ENCODE peak calls at places on chromosomes 6 and 20, in ten cellular contexts. One of them, this sample, is unnamed.

GRCh38 chr20:63381781-63382431 is 20.8 kb upstream of the CHRNA4 start:
- DNase-seq in esophagus muscularis mucosa: no peak
- DNase-seq in astrocyte of the spinal cord: no peak
- DNase-seq in NCI-H748 treated with DMSO at 0.1 percent for 48 hours: no peak
- DNase-seq in GM12865: no peak
- DNase-seq in CD4-positive, CD25-positive, alpha-beta regulatory T cell: no peak
- DNase-seq in memory B cell: peak
- DNase-seq in effector CD4-positive, alpha-beta T cell: peak
- DNase-seq in C1 segment of cervical spinal cord: no peak
- DNase-seq in testis: no peak
- DNase-seq in this sample: peak

GRCh38 chr20:37977786-37978185 is 55.5 kb downstream of the TTI1 start:
- DNase-seq in esophagus muscularis mucosa: no peak
- DNase-seq in astrocyte of the spinal cord: no peak
- DNase-seq in NCI-H748 treated with DMSO at 0.1 percent for 48 hours: no peak
- DNase-seq in GM12865: no peak
- DNase-seq in CD4-positive, CD25-positive, alpha-beta regulatory T cell: no peak
- DNase-seq in memory B cell: no peak
- DNase-seq in effector CD4-positive, alpha-beta T cell: no peak
- DNase-seq in C1 segment of cervical spinal cord: no peak
- DNase-seq in testis: no peak
- DNase-seq in this sample: no peak

GRCh38 chr6:139457482-139457881 is 83.0 kb upstream of the CITED2 start:
- DNase-seq in esophagus muscularis mucosa: no peak
- DNase-seq in astrocyte of the spinal cord: no peak
- DNase-seq in NCI-H748 treated with DMSO at 0.1 percent for 48 hours: no peak
- DNase-seq in GM12865: no peak
- DNase-seq in CD4-positive, CD25-positive, alpha-beta regulatory T cell: no peak
- DNase-seq in memory B cell: no peak
- DNase-seq in effector CD4-positive, alpha-beta T cell: no peak
- DNase-seq in C1 segment of cervical spinal cord: no peak
- DNase-seq in testis: no peak
- DNase-seq in this sample: no peak

GRCh38 chr6:157194643-157195042 is 128.7 kb downstream of the TMEM242 start:
- DNase-seq in esophagus muscularis mucosa: no peak
- DNase-seq in astrocyte of the spinal cord: peak
- DNase-seq in NCI-H748 treated with DMSO at 0.1 percent for 48 hours: no peak
- DNase-seq in GM12865: no peak
- DNase-seq in CD4-positive, CD25-positive, alpha-beta regulatory T cell: no peak
- DNase-seq in memory B cell: no peak
- DNase-seq in effector CD4-positive, alpha-beta T cell: no peak
- DNase-seq in C1 segment of cervical spinal cord: no peak
- DNase-seq in testis: no peak
- DNase-seq in this sample: no peak

GRCh38 chr6:136669299-136669699 is 119.1 kb upstream of the MAP7 start:
- DNase-seq in esophagus muscularis mucosa: no peak
- DNase-seq in astrocyte of the spinal cord: peak
- DNase-seq in NCI-H748 treated with DMSO at 0.1 percent for 48 hours: no peak
- DNase-seq in GM12865: no peak
- DNase-seq in CD4-positive, CD25-positive, alpha-beta regulatory T cell: no peak
- DNase-seq in memory B cell: no peak
- DNase-seq in effector CD4-positive, alpha-beta T cell: no peak
- DNase-seq in C1 segment of cervical spinal cord: no peak
- DNase-seq in testis: no peak
- DNase-seq in this sample: no peak

GRCh38 chr6:40325791-40326190 is 261.4 kb downstream of the LRFN2 start:
- DNase-seq in esophagus muscularis mucosa: no peak
- DNase-seq in astrocyte of the spinal cord: no peak
- DNase-seq in NCI-H748 treated with DMSO at 0.1 percent for 48 hours: no peak
- DNase-seq in GM12865: no peak
- DNase-seq in CD4-positive, CD25-positive, alpha-beta regulatory T cell: no peak
- DNase-seq in memory B cell: no peak
- DNase-seq in effector CD4-positive, alpha-beta T cell: no peak
- DNase-seq in C1 segment of cervical spinal cord: no peak
- DNase-seq in testis: no peak
- DNase-seq in this sample: no peak

GRCh38 chr6:34095136-34095505 is 50.8 kb downstream of the GRM4 start:
- DNase-seq in esophagus muscularis mucosa: no peak
- DNase-seq in astrocyte of the spinal cord: no peak
- DNase-seq in NCI-H748 treated with DMSO at 0.1 percent for 48 hours: no peak
- DNase-seq in GM12865: no peak
- DNase-seq in CD4-positive, CD25-positive, alpha-beta regulatory T cell: no peak
- DNase-seq in memory B cell: no peak
- DNase-seq in effector CD4-positive, alpha-beta T cell: no peak
- DNase-seq in C1 segment of cervical spinal cord: no peak
- DNase-seq in testis: no peak
- DNase-seq in this sample: no peak

GRCh38 chr6:27500177-27500576 is 27.3 kb upstream of the ZNF184 start:
- DNase-seq in esophagus muscularis mucosa: no peak
- DNase-seq in astrocyte of the spinal cord: no peak
- DNase-seq in NCI-H748 treated with DMSO at 0.1 percent for 48 hours: no peak
- DNase-seq in GM12865: no peak
- DNase-seq in CD4-positive, CD25-positive, alpha-beta regulatory T cell: no peak
- DNase-seq in memory B cell: no peak
- DNase-seq in effector CD4-positive, alpha-beta T cell: no peak
- DNase-seq in C1 segment of cervical spinal cord: no peak
- DNase-seq in testis: no peak
- DNase-seq in this sample: no peak

GRCh38 chr6:24848461-24848860 is 49.7 kb upstream of the ARMH2 start:
- DNase-seq in esophagus muscularis mucosa: no peak
- DNase-seq in astrocyte of the spinal cord: no peak
- DNase-seq in NCI-H748 treated with DMSO at 0.1 percent for 48 hours: no peak
- DNase-seq in GM12865: no peak
- DNase-seq in CD4-positive, CD25-positive, alpha-beta regulatory T cell: no peak
- DNase-seq in memory B cell: no peak
- DNase-seq in effector CD4-positive, alpha-beta T cell: no peak
- DNase-seq in C1 segment of cervical spinal cord: no peak
- DNase-seq in testis: no peak
- DNase-seq in this sample: no peak

GRCh38 chr6:167819640-167820039 is 7.1 kb upstream of the AFDN start:
- DNase-seq in esophagus muscularis mucosa: no peak
- DNase-seq in astrocyte of the spinal cord: no peak
- DNase-seq in NCI-H748 treated with DMSO at 0.1 percent for 48 hours: no peak
- DNase-seq in GM12865: no peak
- DNase-seq in CD4-positive, CD25-positive, alpha-beta regulatory T cell: no peak
- DNase-seq in memory B cell: no peak
- DNase-seq in effector CD4-positive, alpha-beta T cell: no peak
- DNase-seq in C1 segment of cervical spinal cord: no peak
- DNase-seq in testis: no peak
- DNase-seq in this sample: no peak

GRCh38 chr6:136527831-136528230 is 22.4 kb downstream of the MAP7 start:
- DNase-seq in esophagus muscularis mucosa: no peak
- DNase-seq in astrocyte of the spinal cord: no peak
- DNase-seq in NCI-H748 treated with DMSO at 0.1 percent for 48 hours: no peak
- DNase-seq in GM12865: no peak
- DNase-seq in CD4-positive, CD25-positive, alpha-beta regulatory T cell: no peak
- DNase-seq in memory B cell: no peak
- DNase-seq in effector CD4-positive, alpha-beta T cell: no peak
- DNase-seq in C1 segment of cervical spinal cord: no peak
- DNase-seq in testis: no peak
- DNase-seq in this sample: no peak

GRCh38 chr6:153214439-153214838 is 83.4 kb upstream of the RGS17 start:
- DNase-seq in esophagus muscularis mucosa: no peak
- DNase-seq in astrocyte of the spinal cord: no peak
- DNase-seq in NCI-H748 treated with DMSO at 0.1 percent for 48 hours: no peak
- DNase-seq in GM12865: no peak
- DNase-seq in CD4-positive, CD25-positive, alpha-beta regulatory T cell: no peak
- DNase-seq in memory B cell: no peak
- DNase-seq in effector CD4-positive, alpha-beta T cell: no peak
- DNase-seq in C1 segment of cervical spinal cord: no peak
- DNase-seq in testis: no peak
- DNase-seq in this sample: no peak

GRCh38 chr20:4684837-4685413 is 36.8 kb upstream of the PRND start:
- DNase-seq in esophagus muscularis mucosa: peak
- DNase-seq in astrocyte of the spinal cord: peak
- DNase-seq in NCI-H748 treated with DMSO at 0.1 percent for 48 hours: no peak
- DNase-seq in GM12865: no peak
- DNase-seq in CD4-positive, CD25-positive, alpha-beta regulatory T cell: no peak
- DNase-seq in memory B cell: no peak
- DNase-seq in effector CD4-positive, alpha-beta T cell: no peak
- DNase-seq in C1 segment of cervical spinal cord: no peak
- DNase-seq in testis: no peak
- DNase-seq in this sample: no peak

GRCh38 chr20:20000223-20000968 is 16.8 kb upstream of the NAA20 start:
- DNase-seq in esophagus muscularis mucosa: no peak
- DNase-seq in astrocyte of the spinal cord: no peak
- DNase-seq in NCI-H748 treated with DMSO at 0.1 percent for 48 hours: no peak
- DNase-seq in GM12865: no peak
- DNase-seq in CD4-positive, CD25-positive, alpha-beta regulatory T cell: no peak
- DNase-seq in memory B cell: no peak
- DNase-seq in effector CD4-positive, alpha-beta T cell: no peak
- DNase-seq in C1 segment of cervical spinal cord: no peak
- DNase-seq in testis: no peak
- DNase-seq in this sample: no peak

GRCh38 chr6:137025786-137026730 is 18.7 kb downstream of the IL20RA start:
- DNase-seq in esophagus muscularis mucosa: peak
- DNase-seq in astrocyte of the spinal cord: no peak
- DNase-seq in NCI-H748 treated with DMSO at 0.1 percent for 48 hours: peak
- DNase-seq in GM12865: peak
- DNase-seq in CD4-positive, CD25-positive, alpha-beta regulatory T cell: no peak
- DNase-seq in memory B cell: no peak
- DNase-seq in effector CD4-positive, alpha-beta T cell: no peak
- DNase-seq in C1 segment of cervical spinal cord: no peak
- DNase-seq in testis: no peak
- DNase-seq in this sample: no peak

GRCh38 chr20:40323411-40323810 is 365.6 kb downstream of the MAFB start:
- DNase-seq in esophagus muscularis mucosa: peak
- DNase-seq in astrocyte of the spinal cord: peak
- DNase-seq in NCI-H748 treated with DMSO at 0.1 percent for 48 hours: peak
- DNase-seq in GM12865: no peak
- DNase-seq in CD4-positive, CD25-positive, alpha-beta regulatory T cell: no peak
- DNase-seq in memory B cell: no peak
- DNase-seq in effector CD4-positive, alpha-beta T cell: no peak
- DNase-seq in C1 segment of cervical spinal cord: no peak
- DNase-seq in testis: no peak
- DNase-seq in this sample: no peak

GRCh38 chr20:46894971-46895905 is 595 bp downstream of the EYA2 start:
- DNase-seq in esophagus muscularis mucosa: no peak
- DNase-seq in astrocyte of the spinal cord: peak
- DNase-seq in NCI-H748 treated with DMSO at 0.1 percent for 48 hours: peak
- DNase-seq in GM12865: peak
- DNase-seq in CD4-positive, CD25-positive, alpha-beta regulatory T cell: no peak
- DNase-seq in memory B cell: no peak
- DNase-seq in effector CD4-positive, alpha-beta T cell: no peak
- DNase-seq in C1 segment of cervical spinal cord: no peak
- DNase-seq in testis: peak
- DNase-seq in this sample: no peak

GRCh38 chr20:36950432-36951197 is 893 bp downstream of the SAMHD1 start:
- DNase-seq in esophagus muscularis mucosa: no peak
- DNase-seq in astrocyte of the spinal cord: no peak
- DNase-seq in NCI-H748 treated with DMSO at 0.1 percent for 48 hours: peak
- DNase-seq in GM12865: peak
- DNase-seq in CD4-positive, CD25-positive, alpha-beta regulatory T cell: peak
- DNase-seq in memory B cell: no peak
- DNase-seq in effector CD4-positive, alpha-beta T cell: peak
- DNase-seq in C1 segment of cervical spinal cord: no peak
- DNase-seq in testis: peak
- DNase-seq in this sample: peak

GRCh38 chr6:169714178-169714577 is 10.1 kb downstream of the PHF10 start:
- DNase-seq in esophagus muscularis mucosa: no peak
- DNase-seq in astrocyte of the spinal cord: no peak
- DNase-seq in NCI-H748 treated with DMSO at 0.1 percent for 48 hours: no peak
- DNase-seq in GM12865: no peak
- DNase-seq in CD4-positive, CD25-positive, alpha-beta regulatory T cell: no peak
- DNase-seq in memory B cell: no peak
- DNase-seq in effector CD4-positive, alpha-beta T cell: no peak
- DNase-seq in C1 segment of cervical spinal cord: no peak
- DNase-seq in testis: no peak
- DNase-seq in this sample: no peak

GRCh38 chr6:142284419-142284818 is 17.4 kb upstream of the ADGRG6 start:
- DNase-seq in esophagus muscularis mucosa: no peak
- DNase-seq in astrocyte of the spinal cord: no peak
- DNase-seq in NCI-H748 treated with DMSO at 0.1 percent for 48 hours: no peak
- DNase-seq in GM12865: no peak
- DNase-seq in CD4-positive, CD25-positive, alpha-beta regulatory T cell: no peak
- DNase-seq in memory B cell: no peak
- DNase-seq in effector CD4-positive, alpha-beta T cell: no peak
- DNase-seq in C1 segment of cervical spinal cord: no peak
- DNase-seq in testis: no peak
- DNase-seq in this sample: no peak